ENCODE peak calls at places on chromosomes 5 and 9, in six cellular contexts. H, N, V, Q, R and J are unnamed samples.

GRCh38 chr9:33161589-33162132 is 5.5 kb downstream of the B4GALT1 start:
- DNase-seq in H (no peak), N (no peak), V (no peak), Q (peak; percentile 90), R (peak; percentile 8), J (peak; percentile 78)

GRCh38 chr5:32165-32564 is 59.8 kb upstream of the PLEKHG4B start:
- DNase-seq in H (no peak), N (no peak), V (no peak), Q (no peak), R (no peak), J (no peak)

GRCh38 chr5:1734908-1735289 is 64.7 kb downstream of the MRPL36 start:
- DNase-seq in H (no peak), N (no peak), V (no peak), Q (no peak), R (no peak), J (no peak)

GRCh38 chr9:17600962-17601593 is 22.2 kb downstream of the SH3GL2 start:
- DNase-seq in H (no peak), N (no peak), V (no peak), Q (no peak), R (no peak), J (no peak)

GRCh38 chr9:134666801-134667200 is 25.2 kb downstream of the COL5A1 start:
- DNase-seq in H (no peak), N (no peak), V (no peak), Q (no peak), R (no peak), J (no peak)

GRCh38 chr9:15299374-15299939 is 7.6 kb downstream of the TTC39B start:
- DNase-seq in H (no peak), N (no peak), V (peak; percentile 47), Q (no peak), R (no peak), J (no peak)

GRCh38 chr9:135885100-135885853 is 22.1 kb downstream of the CAMSAP1 start:
- DNase-seq in H (no peak), N (no peak), V (no peak), Q (no peak), R (no peak), J (no peak)

GRCh38 chr9:76687861-76688374 is 76.3 kb upstream of the PCA3 start:
- DNase-seq in H (no peak), N (peak; percentile 85), V (no peak), Q (peak; percentile 53), R (no peak), J (peak; percentile 8)

GRCh38 chr5:150113047-150113744 is 26.8 kb upstream of the CSF1R start:
- DNase-seq in H (no peak), N (peak; percentile 22), V (no peak), Q (no peak), R (no peak), J (no peak)

GRCh38 chr5:97297063-97297715 is 114.1 kb upstream of the RIOK2 start:
- DNase-seq in H (peak; percentile 12), N (peak; percentile 47), V (no peak), Q (no peak), R (peak; percentile 70), J (peak; percentile 60)

GRCh38 chr9:125861405-125862063 is 114.4 kb downstream of the PBX3 start:
- DNase-seq in H (no peak), N (peak; percentile 42), V (no peak), Q (no peak), R (no peak), J (no peak)

GRCh38 chr9:76459691-76460635 is 981 bp downstream of the GCNT1 start:
- DNase-seq in H (no peak), N (peak; percentile 52), V (peak; percentile 4), Q (peak; percentile 45), R (no peak), J (peak; percentile 35)

GRCh38 chr9:109286571-109286977 is 34.3 kb downstream of the EPB41L4B start:
- DNase-seq in H (no peak), N (peak; percentile 60), V (no peak), Q (peak; percentile 84), R (no peak), J (no peak)

GRCh38 chr5:173919443-173919842 is 31.3 kb downstream of the CPEB4 start:
- DNase-seq in H (no peak), N (no peak), V (no peak), Q (peak; percentile 15), R (peak; percentile 38), J (no peak)

GRCh38 chr5:121630402-121630801 is 221.3 kb upstream of the FTMT start:
- DNase-seq in H (no peak), N (peak; percentile 41), V (no peak), Q (no peak), R (no peak), J (no peak)

GRCh38 chr9:93592389-93593021 is 16.1 kb downstream of the PHF2 start:
- DNase-seq in H (no peak), N (peak; percentile 57), V (no peak), Q (no peak), R (peak; percentile 16), J (peak; percentile 22)

GRCh38 chr5:101123365-101123764 is 220.3 kb upstream of the ST8SIA4 start:
- DNase-seq in H (no peak), N (no peak), V (no peak), Q (no peak), R (no peak), J (no peak)

GRCh38 chr9:93236541-93237206 is 52.7 kb downstream of the WNK2 start:
- DNase-seq in H (no peak), N (no peak), V (no peak), Q (no peak), R (no peak), J (no peak)

GRCh38 chr5:157529002-157529401 is 46.6 kb downstream of the ADAM19 start:
- DNase-seq in H (no peak), N (no peak), V (no peak), Q (no peak), R (no peak), J (no peak)

GRCh38 chr5:137032929-137033328 is 466.2 kb downstream of the SPOCK1 start:
- DNase-seq in H (no peak), N (no peak), V (no peak), Q (no peak), R (no peak), J (no peak)

GRCh38 chr5:37496902-37497445 is 117.9 kb downstream of the WDR70 start:
- DNase-seq in H (no peak), N (no peak), V (no peak), Q (no peak), R (no peak), J (no peak)

GRCh38 chr5:177537389-177538361 is 16.7 kb downstream of the FAM193B start:
- DNase-seq in H (no peak), N (peak; percentile 88), V (no peak), Q (no peak), R (peak; percentile 22), J (no peak)

GRCh38 chr9:75642522-75642921 is 248.0 kb upstream of the PCSK5 start:
- DNase-seq in H (no peak), N (no peak), V (no peak), Q (no peak), R (no peak), J (no peak)

GRCh38 chr9:128916204-128916603 is 4.6 kb upstream of the PHYHD1 start:
- DNase-seq in H (no peak), N (peak; percentile 36), V (no peak), Q (no peak), R (no peak), J (no peak)

GRCh38 chr5:73119492-73120157 is 750 bp upstream of the TMEM171 start:
- DNase-seq in H (no peak), N (no peak), V (no peak), Q (no peak), R (no peak), J (no peak)

GRCh38 chr9:3916420-3916819 is 383.4 kb downstream of the GLIS3 start:
- DNase-seq in H (no peak), N (no peak), V (no peak), Q (no peak), R (no peak), J (no peak)

GRCh38 chr9:34589656-34590375 is at the start of gene CNTFR:
- DNase-seq in H (no peak), N (no peak), V (no peak), Q (peak; percentile 42), R (no peak), J (no peak)

GRCh38 chr5:359301-359897 is 37.9 kb downstream of the AHRR start:
- DNase-seq in H (no peak), N (no peak), V (no peak), Q (no peak), R (no peak), J (no peak)

GRCh38 chr5:143880178-143880577 is 68.2 kb downstream of the HMHB1 start:
- DNase-seq in H (no peak), N (no peak), V (no peak), Q (no peak), R (no peak), J (peak; percentile 13)

GRCh38 chr9:89496645-89497044 is 1.3 kb downstream of the SEMA4D start:
- DNase-seq in H (peak; percentile 44), N (no peak), V (no peak), Q (no peak), R (no peak), J (no peak)

GRCh38 chr9:1969898-1970297 is 45.2 kb upstream of the SMARCA2 start:
- DNase-seq in H (no peak), N (no peak), V (no peak), Q (no peak), R (no peak), J (no peak)

GRCh38 chr9:87853843-87854242 is 28.8 kb upstream of the SPATA31E1 start:
- DNase-seq in H (no peak), N (no peak), V (no peak), Q (no peak), R (no peak), J (no peak)